ENCODE peak calls at places on chromosomes 11 and 22, in four cellular contexts. G, K, B and N are unnamed samples.

GRCh38 chr22:22431271-22432220 is 77.0 kb downstream of the ZNF280B start:
- DNase-seq in G (peak), B (peak), K (peak), N (no peak)

GRCh38 chr11:70862093-70862492 is 390.3 kb downstream of the SHANK2 start:
- DNase-seq in B (no peak), G (no peak), K (no peak), N (no peak)

GRCh38 chr22:44449683-44450425 is 48.2 kb downstream of the RTL6 start:
- DNase-seq in K (no peak), B (no peak), G (no peak), N (no peak)

GRCh38 chr11:125807909-125808308 is 20.0 kb downstream of the PATE3 start:
- DNase-seq in G (no peak), B (no peak), K (no peak), N (no peak)

GRCh38 chr11:2515401-2516275 is 70.8 kb downstream of the KCNQ1 start:
- DNase-seq in G (no peak), B (no peak), K (peak), N (no peak)

GRCh38 chr11:73334244-73335203 is 26.4 kb downstream of the ARHGEF17 start:
- DNase-seq in K (peak), G (no peak), B (peak), N (peak)

GRCh38 chr11:104624021-104624420 is 274.2 kb downstream of the CASP12 start:
- DNase-seq in G (no peak), B (no peak), K (no peak), N (no peak)

GRCh38 chr11:76728778-76729177 is 54.4 kb upstream of the TSKU start:
- DNase-seq in G (no peak), B (no peak), K (no peak), N (no peak)

GRCh38 chr11:62273284-62273683 is 3.3 kb downstream of the SCGB2A2 start:
- DNase-seq in K (no peak), G (no peak), B (no peak), N (no peak)

GRCh38 chr11:78806214-78807004 is 231.7 kb upstream of the NARS2 start:
- DNase-seq in G (no peak), K (peak), B (no peak), N (no peak)

GRCh38 chr11:119479685-119480275 is 56.8 kb upstream of the THY1 start:
- DNase-seq in B (no peak), G (no peak), K (no peak), N (no peak)

GRCh38 chr11:13210424-13210823 is 67.2 kb upstream of the BMAL1 start:
- DNase-seq in B (peak), K (peak), G (no peak), N (no peak)

GRCh38 chr11:2466069-2466801 is 21.4 kb downstream of the KCNQ1 start:
- DNase-seq in B (no peak), G (no peak), K (no peak), N (no peak)

GRCh38 chr11:46392421-46393230 is 1.1 kb upstream of the CHRM4 start:
- DNase-seq in K (peak), B (peak), G (peak), N (no peak)

GRCh38 chr22:47407626-47408025 is 645.2 kb downstream of the TBC1D22A start:
- DNase-seq in G (no peak), K (no peak), B (no peak), N (no peak)

GRCh38 chr11:114311946-114312345 is 15.7 kb downstream of the NNMT start:
- DNase-seq in B (no peak), K (no peak), G (no peak), N (no peak)

GRCh38 chr11:19243601-19244000 is 2.9 kb upstream of the E2F8 start:
- DNase-seq in K (no peak), B (no peak), G (no peak), N (no peak)

GRCh38 chr11:32852142-32852541 is 22.4 kb downstream of the PRRG4 start:
- DNase-seq in B (no peak), K (no peak), G (no peak), N (peak)

GRCh38 chr11:83477772-83478171 is 191.6 kb upstream of the CCDC90B start:
- DNase-seq in K (no peak), B (no peak), G (no peak), N (no peak)

GRCh38 chr22:49993649-49994360 is 18.8 kb downstream of the IL17REL start:
- DNase-seq in K (no peak), B (no peak), G (no peak), N (no peak)

GRCh38 chr22:25365491-25366261 is 146.2 kb downstream of the CRYBB2 start:
- DNase-seq in B (no peak), G (no peak), K (peak), N (no peak)

GRCh38 chr11:122883682-122883981 is 1.1 kb downstream of the JHY start:
- DNase-seq in K (no peak), B (no peak), G (no peak), N (peak)

GRCh38 chr11:130478204-130478701 is 29.8 kb downstream of the ADAMTS15 start:
- DNase-seq in K (peak), B (peak), G (no peak), N (peak)

GRCh38 chr11:116733959-116734517 is 38.7 kb downstream of the BUD13 start:
- DNase-seq in K (no peak), G (no peak), B (no peak), N (no peak)

GRCh38 chr22:22578702-22579424 is 19.8 kb upstream of the PRAME start:
- DNase-seq in B (peak), K (peak), G (no peak), N (peak)

GRCh38 chr22:49969751-49970527 is 9.4 kb downstream of the PIM3 start:
- DNase-seq in B (no peak), G (no peak), K (peak), N (no peak)

GRCh38 chr22:29470159-29470855 is 9.7 kb upstream of the NEFH start:
- DNase-seq in K (peak), G (peak), B (peak), N (no peak)

GRCh38 chr11:134433806-134434205 is 21.8 kb upstream of the B3GAT1 start:
- DNase-seq in G (no peak), K (no peak), B (no peak), N (no peak)

GRCh38 chr22:29353286-29353685 is 35.1 kb downstream of the AP1B1 start:
- DNase-seq in K (no peak), B (no peak), G (no peak), N (peak)

GRCh38 chr22:32661296-32661695 is 140.2 kb upstream of the TIMP3 start:
- DNase-seq in G (no peak), K (peak), B (peak), N (peak)

GRCh38 chr11:7686761-7687160 is 13.5 kb upstream of the CYB5R2 start:
- DNase-seq in G (no peak), K (no peak), B (no peak), N (no peak)

GRCh38 chr22:23836281-23836680 is 2.5 kb downstream of the DERL3 start:
- DNase-seq in B (no peak), G (no peak), K (no peak), N (no peak)

GRCh38 chr11:119023741-119024140 is 5.2 kb downstream of the TRAPPC4 start:
- DNase-seq in K (no peak), B (no peak), G (no peak), N (no peak)

GRCh38 chr11:2928605-2929510 is at the start of gene PHLDA2:
- DNase-seq in B (peak), K (peak), G (no peak), N (no peak)

GRCh38 chr11:69049490-69049867 is 747 bp downstream of the TPCN2 start:
- DNase-seq in B (no peak), G (peak), K (no peak), N (no peak)

GRCh38 chr11:132358573-132358953 is 988.1 kb downstream of the NTM start:
- DNase-seq in K (no peak), G (no peak), B (no peak), N (no peak)

GRCh38 chr11:96026310-96026709 is 102.4 kb upstream of the MTMR2 start:
- DNase-seq in B (no peak), K (no peak), G (no peak), N (no peak)

GRCh38 chr22:47267531-47268282 is 505.3 kb downstream of the TBC1D22A start:
- DNase-seq in B (no peak), G (no peak), K (no peak), N (no peak)

GRCh38 chr11:12868315-12869073 is 140.6 kb upstream of the RASSF10 start:
- DNase-seq in G (no peak), B (no peak), K (no peak), N (no peak)